ENCODE peak calls at places on chromosomes 13 and 19, in eight cellular contexts. G is CD8-positive, alpha-beta memory T cell; L is A549; W is retinal pigment epithelial cell; H is hepatocyte; I is HAP-1; J is pancreas; D is GM23248. A is an unnamed sample.
A peak's percentile ranks its signal among the peaks of the same experiment; 100 is the strongest.

GRCh38 chr13:27980280-27980998 is 8.1 kb downstream of the URAD start:
- DNase-seq in D (no peak), L (no peak), I (no peak), G (no peak), J (peak; percentile 56), H (peak; percentile 75), W (no peak), A (no peak)

GRCh38 chr19:19858751-19859150 is 6.9 kb upstream of the ZNF253 start:
- DNase-seq in G (no peak), D (no peak), L (no peak), W (no peak), J (no peak), I (no peak), H (no peak), A (peak; percentile 44)

GRCh38 chr19:14325863-14326262 is 55.4 kb upstream of the ADGRE5 start:
- DNase-seq in H (no peak), G (no peak), J (no peak), L (no peak), I (no peak), D (no peak), W (no peak), A (no peak)

GRCh38 chr19:42253245-42254082 is 1.5 kb downstream of the ERF start:
- DNase-seq in W (no peak), D (peak; percentile 72), I (peak; percentile 45), J (peak; percentile 84), L (peak; percentile 97), G (peak; percentile 77), H (peak; percentile 79), A (peak; percentile 62)

GRCh38 chr19:38152461-38153379 is 71.3 kb downstream of the DPF1 start:
- DNase-seq in L (no peak), H (no peak), I (no peak), J (no peak), W (no peak), D (no peak), G (no peak), A (no peak)

GRCh38 chr13:31321457-31321856 is 121.7 kb downstream of the B3GLCT start:
- DNase-seq in I (no peak), J (no peak), L (no peak), W (no peak), D (no peak), H (no peak), G (no peak), A (peak; percentile 87)

GRCh38 chr19:53808710-53809125 is 15.4 kb downstream of the NLRP12 start:
- DNase-seq in L (peak; percentile 52), I (peak; percentile 20), D (peak; percentile 70), G (no peak), J (no peak), W (no peak), H (peak; percentile 45), A (peak; percentile 22)

GRCh38 chr13:32537580-32538233 is 888 bp downstream of the N4BP2L2 start:
- DNase-seq in G (peak; percentile 59), H (peak; percentile 40), W (no peak), L (no peak), D (peak; percentile 32), I (no peak), J (peak; percentile 62), A (no peak)

GRCh38 chr19:34428549-34429285 is 536 bp downstream of the UBA2 start:
- DNase-seq in L (peak; percentile 66), J (no peak), G (peak; percentile 60), W (no peak), D (peak; percentile 77), I (no peak), H (peak; percentile 58), A (peak; percentile 43)

GRCh38 chr13:35720690-35721554 is 244.4 kb upstream of the MAB21L1 start:
- DNase-seq in D (peak; percentile 75), J (peak; percentile 76), L (peak; percentile 59), I (peak; percentile 24), W (no peak), H (peak; percentile 78), G (no peak), A (peak; percentile 33)

GRCh38 chr19:47601180-47601904 is 7.6 kb upstream of the BICRA start:
- DNase-seq in D (peak; percentile 5), I (no peak), W (no peak), G (no peak), H (peak; percentile 59), J (no peak), L (no peak), A (peak; percentile 36)

GRCh38 chr13:35906636-35907035 is 224.5 kb downstream of the DCLK1 start:
- DNase-seq in I (no peak), L (no peak), W (no peak), H (no peak), G (no peak), J (no peak), D (no peak), A (no peak)

GRCh38 chr19:33129901-33130300 is 2.0 kb upstream of the WDR88 start:
- DNase-seq in H (no peak), D (no peak), I (peak; percentile 55), W (no peak), G (no peak), L (no peak), J (no peak), A (no peak)

GRCh38 chr13:24187185-24187584 is 26.7 kb downstream of the SPATA13 start:
- DNase-seq in G (no peak), I (no peak), W (no peak), D (peak; percentile 76), J (no peak), H (peak; percentile 22), L (no peak), A (no peak)

GRCh38 chr19:46674416-46675178 is 13.6 kb upstream of the DACT3 start:
- DNase-seq in W (no peak), J (no peak), L (no peak), G (no peak), I (no peak), H (no peak), D (no peak), A (no peak)

DNA sequence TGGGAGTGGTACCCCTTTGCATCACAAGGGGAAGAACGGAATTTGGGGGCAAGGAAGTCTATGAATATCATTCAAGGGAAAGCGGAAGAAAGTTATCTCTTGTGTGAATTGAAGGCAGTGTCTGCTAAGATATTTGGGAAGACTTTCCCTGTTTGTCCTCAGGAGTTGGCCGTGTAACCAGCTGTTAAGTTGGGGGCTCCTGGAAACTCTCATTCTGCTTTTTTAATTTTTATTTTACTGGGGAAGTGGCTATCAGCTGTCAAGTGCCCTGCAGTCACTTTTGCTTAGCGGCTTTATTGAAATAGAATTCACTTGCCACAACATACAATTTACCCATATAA is 2.9 kb downstream of the UPF1 start:
- DNase-seq in H (no peak), W (no peak), J (no peak), L (no peak), G (no peak), D (no peak), I (no peak), A (no peak)
- H3K4me3 ChIP-seq in H (no peak overlapping the region), W (peak overlapping the region; percentile 82), J (peak overlapping the region; percentile 89), L (no peak overlapping the region), G (peak overlapping the region; percentile 77), D (peak overlapping the region; percentile 85), I (peak overlapping the region; percentile 80), A (peak overlapping the region; percentile 94)

GRCh38 chr19:6774821-6775707 is 2.6 kb downstream of the VAV1 start:
- DNase-seq in J (no peak), H (no peak), W (no peak), G (no peak), D (peak; percentile 11), I (no peak), L (no peak), A (peak; percentile 30)
- H3K4me3 ChIP-seq in J (no peak overlapping the region), H (no peak overlapping the region), W (no peak overlapping the region), G (peak overlapping the region; percentile 15), D (no peak overlapping the region), I (no peak overlapping the region), L (no peak overlapping the region), A (peak overlapping the region; percentile 16)

DNA sequence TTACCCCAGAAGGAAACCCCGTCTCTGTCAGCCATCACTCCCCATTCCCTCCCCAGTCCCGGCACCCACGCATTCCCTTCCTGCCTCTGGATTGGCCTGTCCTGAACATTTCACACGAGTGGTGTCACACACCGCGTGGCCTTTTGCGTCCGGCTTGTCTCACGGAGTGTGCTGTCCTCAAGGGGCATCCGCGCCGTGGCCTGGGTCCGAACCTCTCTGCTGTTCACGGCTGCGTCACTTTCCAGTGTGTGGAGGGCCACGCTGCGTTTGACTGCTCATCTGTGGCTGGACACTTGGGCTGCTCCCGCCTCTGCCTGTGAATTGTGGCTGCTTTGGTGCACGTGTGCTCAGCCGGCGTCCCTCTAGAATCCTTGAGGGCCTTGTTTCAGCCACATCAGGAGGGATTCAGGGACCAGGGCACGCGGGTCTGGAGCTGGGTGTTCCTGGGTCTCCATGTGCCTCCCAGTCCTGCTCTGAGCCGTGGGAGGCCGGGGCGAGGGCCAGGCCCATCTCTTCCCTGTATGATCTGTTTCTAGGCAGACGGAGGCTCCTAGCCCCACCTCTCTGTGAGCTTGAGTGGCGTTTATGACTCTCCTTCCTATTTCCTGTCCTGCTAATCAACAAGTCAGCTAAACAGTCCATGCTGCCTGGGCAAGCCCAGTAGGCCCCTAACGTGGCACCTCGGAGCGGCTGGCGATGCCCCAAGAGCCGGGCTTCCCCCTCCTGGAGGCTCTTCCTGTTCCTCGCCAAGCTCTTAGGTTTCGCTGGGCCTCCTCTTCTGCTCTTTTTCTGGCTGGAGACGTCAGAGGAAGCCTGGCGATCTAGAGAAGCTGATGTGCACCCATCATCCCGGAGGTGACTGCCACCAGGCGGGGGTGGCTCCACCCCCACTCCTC is 8.1 kb downstream of the STK11 start:
- DNase-seq in G (no peak), J (peak; percentile 61), I (no peak), L (no peak), H (peak; percentile 77), D (peak; percentile 71), W (no peak), A (no peak)
- H3K4me3 ChIP-seq in G (no peak overlapping the region), J (no peak overlapping the region), I (no peak overlapping the region), L (no peak overlapping the region), H (no peak overlapping the region), D (no peak overlapping the region), W (no peak overlapping the region), A (no peak overlapping the region)

GRCh38 chr13:41944635-41945401 is 16.1 kb downstream of the VWA8 start:
- DNase-seq in G (no peak), I (no peak), J (no peak), H (no peak), D (no peak), L (no peak), W (no peak), A (no peak)

GRCh38 chr13:41945926-41946325 is 15.0 kb downstream of the VWA8 start:
- DNase-seq in D (no peak), H (no peak), J (no peak), G (no peak), W (no peak), I (no peak), L (no peak), A (no peak)

GRCh38 chr13:41942462-41943094 is 18.3 kb downstream of the VWA8 start:
- DNase-seq in W (no peak), I (peak; percentile 23), L (peak; percentile 6), H (peak; percentile 52), D (peak; percentile 65), J (no peak), G (no peak), A (peak; percentile 13)

GRCh38 chr13:41941174-41941573 is 19.7 kb downstream of the VWA8 start:
- DNase-seq in I (no peak), J (no peak), L (no peak), H (no peak), D (no peak), G (no peak), W (no peak), A (no peak)

DNA sequence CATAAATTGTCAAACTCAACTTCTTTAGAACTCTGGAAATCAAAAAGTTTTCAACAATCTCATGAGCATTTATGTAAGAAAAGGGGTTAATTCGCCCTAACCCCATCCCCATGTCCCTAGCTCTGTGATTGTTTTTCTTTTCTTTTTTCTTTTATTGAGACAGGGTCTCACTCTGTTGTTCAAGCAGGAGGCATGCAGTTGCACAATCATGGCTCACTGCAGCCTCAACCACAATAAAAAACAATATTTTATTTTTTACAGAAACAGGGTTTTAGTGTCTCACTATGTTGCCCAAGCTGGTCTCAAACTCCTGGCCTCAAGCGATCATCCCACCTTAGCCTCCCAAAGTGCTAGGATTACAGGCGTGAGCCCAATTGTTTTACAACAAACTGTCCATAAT is 16.7 kb downstream of the VWA8 start:
- DNase-seq in L (no peak), J (no peak), H (no peak), G (no peak), D (no peak), W (no peak), I (no peak), A (no peak)
- H3K4me3 ChIP-seq in L (no peak overlapping the region), J (no peak overlapping the region), H (no peak overlapping the region), G (no peak overlapping the region), D (no peak overlapping the region), W (no peak overlapping the region), I (no peak overlapping the region), A (no peak overlapping the region)